ENCODE peak calls at places on chromosomes 6 and 20, in nine cellular contexts. D is activated CD8-positive, alpha-beta memory T cell treated with anti-CD3 and anti-CD28 coated beads for 4 hours; S is activated CD4-positive, CD25-positive, alpha-beta regulatory T cell; E is NCI-H1092 treated with DMSO at 0.1 percent for 48 hours; B is activated effector memory CD4-positive, alpha-beta T cell treated with anti-CD3 and anti-CD28 coated beads, Interleukin-2, amount 50 U/mL, for 16 hours; P is D341Med; L is stimulated activated CD4-positive, alpha-beta T cell treated with anti-CD3 and anti-CD28 coated beads, Interleukin-2, amount 100 ng/mL, for 48 hours; Q is NCI-H2081; X is HuH-7.5. O is an unnamed sample.

GRCh38 chr6:3737149-3737830 is 14.2 kb downstream of the PXDC1 start:
- DNase-seq in P (no peak), S (no peak), B (no peak), Q (no peak), D (no peak), X (no peak), E (no peak), L (no peak), O (no peak)

GRCh38 chr6:169930799-169931198 is 179.4 kb downstream of the ERMARD start:
- DNase-seq in D (no peak), S (no peak), P (no peak), X (no peak), L (no peak), Q (no peak), B (no peak), E (peak), O (no peak)

GRCh38 chr6:141552031-141552430 is 580.7 kb upstream of the GJE1 start:
- DNase-seq in B (no peak), L (no peak), P (no peak), E (peak), Q (no peak), S (no peak), D (no peak), X (no peak), O (no peak)

GRCh38 chr6:158231551-158232444 is 63.6 kb downstream of the GTF2H5 start:
- DNase-seq in P (peak), B (peak), Q (peak), X (peak), E (peak), L (peak), D (peak), S (peak), O (peak)

GRCh38 chr6:56437171-56437900 is 190.0 kb upstream of the COL21A1 start:
- DNase-seq in L (no peak), S (no peak), X (no peak), Q (no peak), E (no peak), P (no peak), B (no peak), D (no peak), O (no peak)

GRCh38 chr6:33312361-33313104 is 1.3 kb downstream of the TAPBP start:
- DNase-seq in L (peak), E (peak), X (peak), B (peak), D (peak), S (peak), Q (peak), P (no peak), O (peak)

GRCh38 chr6:75204959-75205775 is 686 bp downstream of the COL12A1 start:
- DNase-seq in L (no peak), X (no peak), B (no peak), E (no peak), P (no peak), Q (no peak), D (no peak), S (no peak), O (no peak)

GRCh38 chr6:73348550-73349204 is 5.4 kb downstream of the DPPA5 start:
- DNase-seq in B (no peak), E (no peak), L (no peak), D (no peak), Q (no peak), S (no peak), P (no peak), X (no peak), O (no peak)

GRCh38 chr20:62141397-62142251 is 1.6 kb downstream of the PSMA7 start:
- DNase-seq in B (peak), L (no peak), S (no peak), X (peak), E (peak), Q (no peak), D (no peak), P (peak), O (no peak)

GRCh38 chr20:46694484-46694883 is 5.2 kb upstream of the TP53RK start:
- DNase-seq in E (no peak), L (no peak), B (no peak), Q (no peak), S (no peak), X (no peak), P (no peak), D (no peak), O (no peak)

GRCh38 chr20:49399329-49399728 is 83.1 kb downstream of the KCNB1 start:
- DNase-seq in Q (no peak), E (no peak), L (no peak), B (no peak), X (no peak), S (no peak), P (no peak), D (no peak), O (no peak)

GRCh38 chr6:105389543-105389942 is 13.3 kb downstream of the PREP start:
- DNase-seq in L (no peak), X (no peak), Q (no peak), E (no peak), P (no peak), B (no peak), S (no peak), D (no peak), O (no peak)

GRCh38 chr20:6416371-6416770 is 293.5 kb upstream of the FERMT1 start:
- DNase-seq in D (no peak), E (no peak), Q (no peak), B (no peak), X (no peak), P (no peak), L (no peak), S (no peak), O (no peak)

GRCh38 chr20:18545566-18545965 is 21.7 kb upstream of the SMIM26 start:
- DNase-seq in E (peak), X (no peak), P (no peak), S (no peak), L (no peak), B (no peak), Q (no peak), D (no peak), O (no peak)

GRCh38 chr20:18496042-18496441 is 983 bp downstream of the RBBP9 start:
- DNase-seq in X (no peak), Q (no peak), B (no peak), E (no peak), L (no peak), D (no peak), S (no peak), P (no peak), O (no peak)

GRCh38 chr6:28789553-28790083 is 134.2 kb downstream of the TRIM27 start:
- DNase-seq in S (no peak), D (no peak), B (peak), P (peak), L (peak), X (no peak), E (no peak), Q (peak), O (no peak)

GRCh38 chr6:148343028-148343374 is 363 bp downstream of the SASH1 start:
- DNase-seq in D (no peak), X (no peak), B (no peak), L (no peak), Q (no peak), S (no peak), E (no peak), P (no peak), O (no peak)

GRCh38 chr20:61252601-61253263 is 671 bp downstream of the CDH4 start:
- DNase-seq in S (no peak), D (no peak), P (peak), E (no peak), B (no peak), L (no peak), X (no peak), Q (no peak), O (no peak)

O was measured in memory B cell.